ENCODE peak calls at places on chromosomes 13 and 19, in four cellular contexts. K is HepG2, M is GM12878, I is K562. N is an unnamed sample.
A peak's percentile ranks its signal among the peaks of the same experiment; 100 is the strongest.

GRCh38 chr13:32135655-32136054 is 104.1 kb downstream of the FRY start:
- DNase-seq in K (no peak), M (no peak), I (no peak), N (no peak)

GRCh38 chr19:15666186-15666585 is 6.7 kb upstream of the CYP4F12 start:
- DNase-seq in K (no peak), M (no peak), I (no peak), N (no peak)

GRCh38 chr19:15154002-15154612 is 46.7 kb downstream of the NOTCH3 start:
- DNase-seq in K (peak; percentile 49), M (no peak), I (peak; percentile 58), N (peak; percentile 55)

GRCh38 chr19:19642506-19643157 is 825 bp downstream of the GMIP start:
- DNase-seq in K (no peak), M (no peak), I (peak; percentile 16), N (no peak)

GRCh38 chr13:34391071-34391470 is 551.0 kb upstream of the NBEA start:
- DNase-seq in K (no peak), M (no peak), I (no peak), N (no peak)

GRCh38 chr19:9498183-9498902 is at the start of gene ZNF560:
- DNase-seq in K (no peak), M (no peak), I (peak; percentile 0), N (peak; percentile 12)

GRCh38 chr19:7293795-7294570 is at the start of gene INSR:
- DNase-seq in K (peak; percentile 83), M (peak; percentile 54), I (peak; percentile 85), N (peak; percentile 94)

GRCh38 chr19:979318-979741 is 4.8 kb upstream of the WDR18 start:
- DNase-seq in K (no peak), M (no peak), I (no peak), N (no peak)

GRCh38 chr13:46182491-46182877 is 507 bp upstream of the LCP1 start:
- DNase-seq in K (no peak), M (no peak), I (no peak), N (no peak)

GRCh38 chr13:92807343-92807742 is 419.3 kb upstream of the GPC6 start:
- DNase-seq in K (no peak), M (no peak), I (no peak), N (no peak)

GRCh38 chr13:99193152-99193551 is 7.5 kb upstream of the UBAC2 start:
- DNase-seq in K (no peak), M (no peak), I (no peak), N (no peak)

GRCh38 chr19:38650911-38651584 is 3.6 kb downstream of the ACTN4 start:
- DNase-seq in K (no peak), M (no peak), I (no peak), N (no peak)

GRCh38 chr19:27679399-27679798 is 1533.6 kb downstream of the UQCRFS1 start:
- DNase-seq in K (no peak), M (no peak), I (no peak), N (no peak)

GRCh38 chr13:40031031-40031430 is 375.6 kb downstream of the COG6 start:
- DNase-seq in K (no peak), M (no peak), I (no peak), N (no peak)

GRCh38 chr13:98496966-98497365 is 79.9 kb downstream of the STK24 start:
- DNase-seq in K (no peak), M (no peak), I (no peak), N (no peak)

GRCh38 chr13:25625361-25625760 is 253.6 kb downstream of the ATP8A2 start:
- DNase-seq in K (no peak), M (no peak), I (no peak), N (no peak)

GRCh38 chr19:43784251-43784980 is 3.6 kb upstream of the KCNN4 start:
- DNase-seq in K (no peak), M (no peak), I (peak; percentile 94), N (no peak)

GRCh38 chr19:18417250-18418033 is 1.8 kb upstream of the SSBP4 start:
- DNase-seq in K (peak; percentile 63), M (no peak), I (peak; percentile 94), N (peak; percentile 69)

GRCh38 chr19:5050016-5050656 is 81.2 kb downstream of the KDM4B start:
- DNase-seq in K (no peak), M (no peak), I (no peak), N (no peak)

GRCh38 chr19:29326849-29327840 is 114.2 kb upstream of the UQCRFS1 start:
- DNase-seq in K (no peak), M (no peak), I (no peak), N (no peak)

GRCh38 chr13:48401480-48401879 is 11.4 kb downstream of the LPAR6 start:
- DNase-seq in K (no peak), M (no peak), I (no peak), N (no peak)

GRCh38 chr13:98791611-98792010 is 39.1 kb upstream of the SLC15A1 start:
- DNase-seq in K (no peak), M (no peak), I (no peak), N (no peak)

GRCh38 chr13:73335226-73335625 is 276.4 kb downstream of the KLF5 start:
- DNase-seq in K (no peak), M (peak; percentile 24), I (no peak), N (no peak)

GRCh38 chr13:111156421-111156820 is 41.3 kb downstream of the ARHGEF7 start:
- DNase-seq in K (no peak), M (no peak), I (no peak), N (no peak)

GRCh38 chr13:111153279-111153976 is 38.3 kb downstream of the ARHGEF7 start:
- DNase-seq in K (peak; percentile 88), M (no peak), I (peak; percentile 90), N (peak; percentile 79)

GRCh38 chr13:111152836-111153235 is 37.7 kb downstream of the ARHGEF7 start:
- DNase-seq in K (peak; percentile 61), M (no peak), I (peak; percentile 25), N (no peak)

GRCh38 chr13:111158136-111158805 is 43.2 kb downstream of the ARHGEF7 start:
- DNase-seq in K (no peak), M (no peak), I (no peak), N (no peak)

DNA sequence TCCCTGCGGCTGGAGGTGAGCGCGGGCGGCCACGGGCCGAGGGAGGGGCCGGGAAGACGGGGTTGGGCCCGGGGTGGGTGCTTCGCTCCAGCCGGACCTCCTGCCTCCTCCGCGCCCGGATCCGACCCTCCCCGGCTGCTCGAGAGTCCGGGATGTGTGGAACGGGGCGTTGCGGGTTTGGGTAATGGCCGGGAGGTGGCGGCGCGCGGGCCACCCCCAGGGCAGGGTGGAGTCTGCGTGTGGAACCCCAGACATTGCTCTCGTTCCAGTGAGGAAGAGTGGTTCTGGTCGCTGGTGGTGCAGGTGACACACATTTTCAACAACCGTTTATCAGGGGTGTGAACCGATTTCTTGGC is 38.8 kb downstream of the ARHGEF7 start:
- DNase-seq in K (peak; percentile 38), M (no peak), I (peak; percentile 45), N (peak; percentile 17)
- TF ChIP-seq TARDBP in K (no peak), M (no peak), I (no peak), N (no peak)

GRCh38 chr13:79966502-79966901 is 374.4 kb downstream of the SPRY2 start:
- DNase-seq in K (no peak), M (no peak), I (no peak), N (no peak)

GRCh38 chr13:79966039-79966438 is 374.9 kb downstream of the SPRY2 start:
- DNase-seq in K (no peak), M (no peak), I (no peak), N (no peak)
- TF ChIP-seq FOXK2 in K (no peak), M (no peak), I (no peak), N (no peak)

GRCh38 chr13:108897955-108898354 is 268.5 kb downstream of the MYO16 start:
- DNase-seq in K (no peak), M (no peak), I (no peak), N (no peak)

GRCh38 chr13:108895220-108895704 is 265.9 kb downstream of the MYO16 start:
- DNase-seq in K (peak; percentile 36), M (no peak), I (peak; percentile 48), N (no peak)
- TF ChIP-seq TARDBP in K (no peak), M (no peak), I (no peak), N (no peak)

DNA sequence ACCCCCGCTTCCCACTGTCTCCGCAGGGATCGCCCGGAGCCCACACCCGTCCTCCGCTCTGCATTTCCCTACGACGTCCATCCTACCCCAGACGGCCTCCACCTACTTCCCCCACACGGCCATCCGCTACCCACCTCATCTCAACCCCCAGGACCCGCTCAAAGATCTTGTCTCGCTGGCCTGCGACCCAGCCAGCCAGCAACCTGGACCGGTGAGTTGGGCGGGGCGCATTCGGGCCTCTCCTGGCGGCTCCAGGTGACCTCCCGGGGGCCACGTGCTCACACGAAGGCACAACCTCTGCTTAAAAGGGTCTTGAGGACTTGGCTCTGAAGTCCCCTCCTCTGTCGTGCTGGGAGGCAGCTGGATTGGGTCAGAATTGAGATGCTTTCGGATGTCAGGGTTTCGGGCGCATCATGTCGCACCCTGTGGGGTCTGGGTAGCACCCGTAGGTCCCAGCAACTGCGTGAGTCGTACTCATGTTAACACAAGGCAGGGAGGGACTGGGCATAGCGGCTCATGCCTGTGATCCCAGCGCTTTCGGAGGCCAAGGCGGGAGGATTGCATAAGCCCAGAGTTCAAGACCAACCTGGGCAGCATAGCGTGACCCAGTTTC is 27.8 kb downstream of the SMIM24 start:
- DNase-seq in K (no peak), M (no peak), I (no peak), N (no peak)
- TF ChIP-seq FOXK2 in K (no peak), M (no peak), I (no peak), N (no peak)

DNA sequence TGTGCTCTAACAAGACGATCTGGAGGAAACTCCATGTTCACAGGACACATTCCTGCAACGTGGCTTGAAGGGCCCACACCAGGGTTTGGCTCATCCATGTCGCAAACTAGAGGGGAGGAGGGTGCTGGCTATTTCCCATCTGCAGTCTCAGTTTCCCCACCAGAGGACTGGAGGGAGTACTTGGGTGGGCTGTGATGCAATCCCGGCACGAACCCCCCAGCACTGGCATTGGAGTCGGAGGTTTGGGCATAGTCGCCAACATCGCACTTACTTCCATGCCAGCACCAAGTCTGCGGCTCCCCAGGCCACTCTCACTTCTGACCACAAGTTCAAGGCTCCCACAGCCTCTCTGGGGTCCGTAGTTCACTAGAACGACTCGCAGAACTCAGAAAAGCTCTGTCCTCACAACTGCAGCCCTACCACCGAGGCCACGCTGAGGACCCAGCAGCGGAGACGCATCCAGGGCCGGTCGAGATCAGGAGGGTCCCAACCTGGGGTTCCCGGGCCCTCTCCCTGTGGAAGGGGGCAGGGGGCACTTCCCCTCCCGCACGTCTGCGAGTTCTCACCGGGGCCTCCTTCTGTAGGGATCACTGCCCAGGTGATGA is 165.5 kb upstream of the SOX1 start:
- DNase-seq in K (no peak), M (no peak), I (no peak), N (no peak)
- TF ChIP-seq TARDBP in K (no peak), M (no peak), I (no peak), N (no peak)